ENCODE peak calls at places on chromosome 13, in eight cellular contexts. R is thoracic aorta, W is cardiac muscle cell, G is dorsolateral prefrontal cortex, U is body of pancreas, J is epithelial cell of esophagus, N is mammary epithelial cell, Z is fibroblast of lung. X is an unnamed sample.

GRCh38 chr13:53068841-53069520 is 40.4 kb downstream of the OLFM4 start:
- DNase-seq in R (no peak), W (no peak), G (no peak), U (no peak), J (no peak), N (no peak), Z (no peak), X (no peak)

GRCh38 chr13:100530645-100531044 is 57.9 kb downstream of the GGACT start:
- DNase-seq in R (no peak), W (no peak), G (no peak), U (no peak), J (no peak), N (no peak), Z (no peak), X (no peak)

GRCh38 chr13:48874165-48874564 is 101.5 kb upstream of the FNDC3A start:
- DNase-seq in R (no peak), W (peak; percentile 30), G (no peak), U (no peak), J (no peak), N (no peak), Z (no peak), X (no peak)

GRCh38 chr13:38180100-38180499 is 169.6 kb upstream of the UFM1 start:
- DNase-seq in R (no peak), W (no peak), G (no peak), U (no peak), J (peak; percentile 87), N (peak; percentile 76), Z (peak; percentile 89), X (peak; percentile 0)

GRCh38 chr13:45782327-45783045 is 69.1 kb downstream of the SIAH3 start:
- DNase-seq in R (no peak), W (no peak), G (no peak), U (no peak), J (no peak), N (no peak), Z (no peak), X (no peak)

GRCh38 chr13:106756446-106756845 is 188.5 kb upstream of the ARGLU1 start:
- DNase-seq in R (no peak), W (peak; percentile 49), G (no peak), U (no peak), J (no peak), N (no peak), Z (no peak), X (no peak)

GRCh38 chr13:76860706-76861105 is 25.5 kb downstream of the KCTD12 start:
- DNase-seq in R (no peak), W (no peak), G (no peak), U (no peak), J (peak; percentile 31), N (no peak), Z (no peak), X (no peak)

GRCh38 chr13:67001363-67001762 is 228.8 kb downstream of the PCDH9 start:
- DNase-seq in R (no peak), W (no peak), G (no peak), U (no peak), J (no peak), N (no peak), Z (no peak), X (no peak)

GRCh38 chr13:64371461-64371860 is 2858.7 kb downstream of the PCDH9 start:
- DNase-seq in R (no peak), W (no peak), G (no peak), U (no peak), J (no peak), N (no peak), Z (no peak), X (no peak)

GRCh38 chr13:30045916-30046704 is 195.7 kb upstream of the UBL3 start:
- DNase-seq in R (no peak), W (no peak), G (no peak), U (peak; percentile 17), J (peak; percentile 58), N (peak; percentile 64), Z (peak; percentile 96), X (peak; percentile 85)

GRCh38 chr13:26075498-26075897 is 23.7 kb upstream of the SHISA2 start:
- DNase-seq in R (no peak), W (no peak), G (no peak), U (no peak), J (no peak), N (no peak), Z (no peak), X (no peak)

GRCh38 chr13:99056381-99057014 is 78.6 kb upstream of the DOCK9 start:
- DNase-seq in R (no peak), W (no peak), G (no peak), U (no peak), J (peak; percentile 58), N (peak; percentile 15), Z (no peak), X (no peak)

GRCh38 chr13:114043421-114044053 is 69.7 kb upstream of the C13orf46 start:
- DNase-seq in R (no peak), W (no peak), G (no peak), U (peak; percentile 58), J (no peak), N (no peak), Z (peak; percentile 91), X (peak; percentile 83)

GRCh38 chr13:21673592-21674270 is 2.9 kb downstream of the FGF9 start:
- DNase-seq in R (no peak), W (peak; percentile 84), G (no peak), U (peak; percentile 39), J (peak; percentile 66), N (peak; percentile 47), Z (peak; percentile 41), X (no peak)

GRCh38 chr13:47708386-47708785 is 292.7 kb downstream of the SUCLA2 start:
- DNase-seq in R (no peak), W (no peak), G (no peak), U (no peak), J (peak; percentile 42), N (peak; percentile 70), Z (peak; percentile 49), X (peak; percentile 55)

GRCh38 chr13:47121092-47121763 is 224.4 kb upstream of the HTR2A start:
- DNase-seq in R (no peak), W (no peak), G (no peak), U (no peak), J (peak; percentile 25), N (peak; percentile 21), Z (no peak), X (no peak)

GRCh38 chr13:110312669-110313031 is 5.6 kb downstream of the COL4A2 start:
- DNase-seq in R (no peak), W (no peak), G (no peak), U (no peak), J (peak; percentile 79), N (peak; percentile 41), Z (peak; percentile 97), X (peak; percentile 97)

GRCh38 chr13:110310541-110311491 is 3.7 kb downstream of the COL4A2 start:
- DNase-seq in R (no peak), W (no peak), G (no peak), U (no peak), J (no peak), N (no peak), Z (no peak), X (no peak)

GRCh38 chr13:110314516-110315245 is 7.6 kb downstream of the COL4A2 start:
- DNase-seq in R (no peak), W (peak; percentile 83), G (no peak), U (no peak), J (no peak), N (no peak), Z (no peak), X (no peak)

GRCh38 chr13:110309661-110310524 is 2.8 kb downstream of the COL4A2 start:
- DNase-seq in R (no peak), W (no peak), G (no peak), U (no peak), J (no peak), N (no peak), Z (no peak), X (no peak)

GRCh38 chr13:110311721-110312668 is 4.9 kb downstream of the COL4A2 start:
- DNase-seq in R (no peak), W (no peak), G (no peak), U (no peak), J (no peak), N (no peak), Z (no peak), X (no peak)
- H3K4me3 ChIP-seq in R (peak overlapping the region; percentile 95), W (no peak overlapping the region), G (no peak overlapping the region), U (no peak overlapping the region), J (no peak overlapping the region), N (no peak overlapping the region), Z (no peak overlapping the region), X (peak overlapping the region; percentile 98)

DNA sequence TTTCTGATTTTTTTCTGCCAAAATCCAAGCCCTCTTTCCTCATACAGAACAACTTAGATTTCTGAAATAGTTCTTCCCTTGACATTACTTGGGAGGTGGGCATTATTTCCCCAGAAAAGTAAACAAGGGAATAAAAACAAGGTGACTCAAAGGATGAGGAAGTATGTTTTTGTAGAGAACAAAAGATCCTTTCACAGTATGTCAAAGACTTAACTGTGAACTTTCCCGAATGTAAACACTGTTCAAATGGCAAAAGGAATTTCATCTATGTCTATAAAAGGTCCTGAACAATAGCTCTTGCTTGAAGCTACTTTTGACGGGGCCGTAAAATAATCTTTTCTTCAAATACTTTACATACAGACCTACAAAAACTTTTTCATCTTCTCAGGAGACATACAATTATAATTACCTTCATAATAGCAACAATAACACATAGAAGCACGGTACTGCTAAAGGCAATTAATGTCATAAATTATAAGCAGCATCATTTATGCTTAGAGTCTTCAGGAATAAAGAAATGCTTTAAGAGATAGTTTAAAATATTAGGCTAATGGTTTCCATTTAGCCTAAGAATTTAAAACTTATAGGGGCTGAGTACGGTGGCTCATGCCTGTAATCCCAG is 191.1 kb downstream of the RGCC start:
- DNase-seq in R (no peak), W (no peak), G (no peak), U (no peak), J (peak; percentile 57), N (peak; percentile 65), Z (peak; percentile 86), X (no peak)
- H3K4me3 ChIP-seq in R (peak overlapping the region; percentile 4), W (no peak overlapping the region), G (no peak overlapping the region), U (no peak overlapping the region), J (no peak overlapping the region), N (no peak overlapping the region), Z (no peak overlapping the region), X (no peak overlapping the region)

GRCh38 chr13:33110386-33110712 is 94.1 kb downstream of the KL start:
- DNase-seq in R (no peak), W (no peak), G (no peak), U (no peak), J (no peak), N (no peak), Z (no peak), X (no peak)

GRCh38 chr13:33110713-33111413 is 94.6 kb downstream of the KL start:
- DNase-seq in R (no peak), W (no peak), G (no peak), U (no peak), J (no peak), N (no peak), Z (peak; percentile 75), X (no peak)

GRCh38 chr13:33109801-33110200 is 93.6 kb downstream of the KL start:
- DNase-seq in R (no peak), W (no peak), G (no peak), U (no peak), J (no peak), N (no peak), Z (no peak), X (no peak)

GRCh38 chr13:33108620-33109019 is 92.4 kb downstream of the KL start:
- DNase-seq in R (no peak), W (no peak), G (no peak), U (no peak), J (no peak), N (no peak), Z (peak; percentile 69), X (no peak)

GRCh38 chr13:33109319-33109718 is 93.1 kb downstream of the KL start:
- DNase-seq in R (no peak), W (no peak), G (no peak), U (no peak), J (no peak), N (no peak), Z (no peak), X (no peak)
- H3K4me3 ChIP-seq in R (no peak overlapping the region), W (no peak overlapping the region), G (no peak overlapping the region), U (no peak overlapping the region), J (no peak overlapping the region), N (no peak overlapping the region), Z (no peak overlapping the region), X (no peak overlapping the region)

GRCh38 chr13:37069597-37070103 is 10.2 kb upstream of the SUPT20H start:
- DNase-seq in R (no peak), W (no peak), G (no peak), U (no peak), J (no peak), N (no peak), Z (no peak), X (no peak)
- H3K4me3 ChIP-seq in R (no peak overlapping the region), W (no peak overlapping the region), G (no peak overlapping the region), U (no peak overlapping the region), J (no peak overlapping the region), N (no peak overlapping the region), Z (no peak overlapping the region), X (no peak overlapping the region)